ENCODE peak calls at places on chromosomes 11 and 22, in seven cellular contexts. D is NCI-H460; C is stimulated activated CD4-positive, alpha-beta T cell treated with anti-CD3 and anti-CD28 coated beads, Interleukin-1b, Interleukin-23, amount 100 ng/mL, for 4 hours; J is NCI-H1436; U is cardiac muscle cell; Y is RWPE1; L is H7. N is an unnamed sample.

GRCh38 chr11:47532597-47533213 is 20.2 kb downstream of the CELF1 start:
- DNase-seq in J (no peak), Y (no peak), D (no peak), U (peak; percentile 50), L (no peak), C (no peak), N (no peak)

GRCh38 chr11:113274708-113275582 is 39.4 kb upstream of the TTC12 start:
- DNase-seq in Y (peak; percentile 27), L (peak; percentile 72), J (no peak), C (no peak), U (peak; percentile 14), D (no peak), N (no peak)

GRCh38 chr11:124602751-124603150 is 8.5 kb upstream of the PANX3 start:
- DNase-seq in C (no peak), U (no peak), Y (no peak), J (no peak), D (no peak), L (no peak), N (no peak)

GRCh38 chr22:27885977-27886842 is 32.8 kb downstream of the PITPNB start:
- DNase-seq in C (peak; percentile 5), D (no peak), J (no peak), L (peak; percentile 57), Y (peak; percentile 37), U (peak; percentile 57), N (peak; percentile 15)

GRCh38 chr22:25729595-25729994 is 12.4 kb upstream of the MYO18B start:
- DNase-seq in Y (no peak), U (no peak), J (no peak), L (no peak), D (no peak), C (no peak), N (no peak)

GRCh38 chr11:132685174-132685611 is 847.1 kb downstream of the OPCML start:
- DNase-seq in D (no peak), J (no peak), U (peak; percentile 64), C (no peak), Y (no peak), L (no peak), N (no peak)

GRCh38 chr11:117597083-117597482 is 199.9 kb downstream of the DSCAML1 start:
- DNase-seq in D (peak; percentile 28), U (peak; percentile 51), J (no peak), L (peak; percentile 80), Y (peak; percentile 51), C (peak; percentile 14), N (no peak)

GRCh38 chr11:65314501-65315203 is at the start of gene CDC42EP2:
- DNase-seq in L (peak; percentile 99), C (peak; percentile 77), U (peak; percentile 90), Y (peak; percentile 90), D (peak; percentile 74), J (peak; percentile 44), N (peak; percentile 61)

GRCh38 chr11:87097582-87097981 is 59.8 kb downstream of the TMEM135 start:
- DNase-seq in L (peak; percentile 68), Y (peak; percentile 31), D (peak; percentile 38), C (no peak), J (peak; percentile 38), U (peak; percentile 58), N (no peak)

GRCh38 chr22:45918455-45919370 is 58.2 kb downstream of the WNT7B start:
- DNase-seq in J (no peak), Y (peak; percentile 79), C (no peak), L (peak; percentile 75), D (no peak), U (peak; percentile 33), N (no peak)

GRCh38 chr11:134504146-134504905 is 92.3 kb upstream of the B3GAT1 start:
- DNase-seq in J (no peak), D (no peak), C (no peak), U (no peak), L (peak; percentile 64), Y (no peak), N (no peak)

GRCh38 chr22:45336971-45337431 is 27.3 kb downstream of the FAM118A start:
- DNase-seq in J (no peak), U (peak; percentile 67), C (no peak), Y (no peak), L (no peak), D (no peak), N (no peak)

N was measured in NCI-H2171.